ENCODE peak calls at places on chromosomes 2 and 18, in six cellular contexts. U is transverse colon, W is ovary, O is stomach, M is tibial nerve, F is GM12878. Z is an unnamed sample.

GRCh38 chr2:9174771-9175441 is 31.7 kb upstream of the ASAP2 start:
- DNase-seq in U (no peak), W (no peak), O (no peak), M (no peak), F (no peak), Z (no peak)

GRCh38 chr2:96952976-96953610 is 33.3 kb downstream of the FAM178B start:
- DNase-seq in U (peak; percentile 42), W (peak; percentile 63), O (peak; percentile 37), M (peak; percentile 32), F (no peak), Z (no peak)

GRCh38 chr18:75727479-75727878 is 300.0 kb upstream of the SMIM21 start:
- DNase-seq in U (peak; percentile 14), W (peak; percentile 22), O (no peak), M (no peak), F (no peak), Z (no peak)

GRCh38 chr2:241808701-241809382 is at the start of gene NEU4:
- DNase-seq in U (peak; percentile 85), W (peak; percentile 16), O (no peak), M (no peak), F (no peak), Z (no peak)

GRCh38 chr18:31821452-31822171 is 60.9 kb upstream of the SLC25A52 start:
- DNase-seq in U (no peak), W (no peak), O (no peak), M (no peak), F (no peak), Z (no peak)

GRCh38 chr2:224417361-224417729 is 15.4 kb upstream of the FAM124B start:
- DNase-seq in U (no peak), W (no peak), O (no peak), M (no peak), F (no peak), Z (no peak)

GRCh38 chr2:65383571-65384488 is 48.6 kb downstream of the SPRED2 start:
- DNase-seq in U (no peak), W (peak; percentile 47), O (peak; percentile 43), M (no peak), F (no peak), Z (no peak)

GRCh38 chr2:36566887-36567286 is 31.1 kb downstream of the FEZ2 start:
- DNase-seq in U (no peak), W (no peak), O (no peak), M (no peak), F (no peak), Z (no peak)

DNA sequence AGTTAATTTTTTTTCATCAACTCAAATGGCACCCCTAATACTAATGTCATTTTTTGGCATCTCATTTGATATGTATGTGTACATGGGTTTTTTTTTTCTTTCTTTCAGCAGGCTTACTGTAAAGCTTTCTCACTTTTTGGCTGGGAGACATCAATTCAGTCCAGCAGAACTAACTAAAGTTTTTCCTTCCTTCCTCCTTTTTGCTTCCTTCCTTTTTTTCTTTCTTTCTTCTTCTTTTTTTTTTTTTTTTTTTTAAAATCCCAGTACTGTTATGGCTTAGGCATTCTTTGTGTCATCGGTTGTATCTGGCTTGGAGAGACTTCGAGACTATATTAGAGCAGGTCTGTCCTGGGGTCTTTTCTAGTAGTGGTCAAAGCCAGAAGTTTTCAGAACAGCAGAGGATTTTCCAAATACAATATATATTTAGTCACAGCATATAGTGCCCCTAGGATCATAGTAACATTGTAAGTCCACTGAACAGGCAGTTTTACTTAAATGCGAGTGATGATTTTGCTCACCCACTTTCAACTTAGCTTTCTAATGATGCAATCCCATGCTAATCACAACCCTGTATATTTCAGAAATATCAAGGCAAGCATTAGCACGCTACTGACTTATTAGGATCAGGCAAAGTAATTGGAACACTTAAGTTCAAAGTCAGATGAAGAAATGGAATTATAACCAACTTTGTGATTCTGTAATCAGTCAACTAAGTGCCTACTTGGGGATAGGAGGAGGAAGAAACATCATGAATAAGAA is 4.0 kb downstream of the KLHL29 start:
- DNase-seq in U (no peak), W (no peak), O (no peak), M (no peak), F (no peak), Z (no peak)
- H3K27me3 ChIP-seq in U (peaks cover 34% of the 10 kb centered on the region), W (no peaks in the 10 kb centered on the region), O (peaks cover 29% of the 10 kb centered on the region), M (no peaks in the 10 kb centered on the region), F (no peaks in the 10 kb centered on the region), Z (no peaks in the 10 kb centered on the region)

GRCh38 chr2:186125625-186126024 is 360.4 kb upstream of the ZC3H15 start:
- DNase-seq in U (no peak), W (no peak), O (no peak), M (no peak), F (no peak), Z (no peak)

GRCh38 chr2:186126181-186126580 is 359.9 kb upstream of the ZC3H15 start:
- DNase-seq in U (no peak), W (no peak), O (no peak), M (no peak), F (no peak), Z (no peak)

GRCh38 chr2:186125156-186125555 is 360.9 kb upstream of the ZC3H15 start:
- DNase-seq in U (no peak), W (no peak), O (no peak), M (no peak), F (no peak), Z (no peak)

GRCh38 chr2:186130678-186131511 is 355.2 kb upstream of the ZC3H15 start:
- DNase-seq in U (no peak), W (no peak), O (no peak), M (no peak), F (no peak), Z (no peak)

DNA sequence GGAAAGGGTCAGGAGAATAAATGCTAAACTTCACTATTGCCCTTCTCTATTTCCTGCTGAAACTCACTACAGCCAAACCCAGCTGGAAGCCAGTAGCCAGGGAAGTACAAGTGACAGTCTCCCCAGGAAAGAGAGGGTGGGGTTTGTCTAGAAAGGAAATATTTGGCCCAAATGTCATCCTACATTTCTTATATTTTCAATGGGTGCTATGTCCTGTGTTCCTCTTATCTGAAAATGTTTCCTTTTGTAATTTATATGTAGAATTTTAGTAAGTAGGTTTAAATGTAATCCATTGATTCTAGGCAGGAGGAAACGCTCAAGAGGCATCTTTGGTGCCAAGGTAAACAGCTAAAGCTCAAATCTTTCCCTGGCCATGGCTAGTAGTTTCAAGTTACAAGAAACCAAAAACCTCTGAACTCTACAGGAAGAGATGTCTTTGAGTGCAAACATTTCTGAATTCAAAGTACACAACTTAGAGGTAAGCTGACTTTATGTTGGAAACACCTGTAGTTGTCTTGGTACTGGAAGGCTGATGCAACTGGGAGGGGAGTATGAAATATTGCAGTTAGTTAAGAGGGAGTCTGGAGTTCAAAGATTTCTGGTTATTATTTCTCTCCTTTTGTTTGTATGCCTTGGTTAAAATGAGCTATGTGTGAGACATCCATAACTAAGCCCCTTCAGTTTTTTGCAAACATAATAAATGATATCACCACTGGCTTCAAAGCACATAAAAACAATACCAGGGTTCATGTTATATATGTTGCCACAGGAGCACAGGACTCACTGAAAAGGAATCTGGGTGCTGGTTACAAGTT is 356.1 kb upstream of the ZC3H15 start:
- DNase-seq in U (no peak), W (no peak), O (no peak), M (no peak), F (no peak), Z (no peak)
- TF ChIP-seq EP300 in U (no peak), W (no peak), O (no peak), M (no peak), F (no peak), Z (no peak)

GRCh38 chr2:104872866-104873688 is 19.2 kb downstream of the POU3F3 start:
- DNase-seq in U (peak; percentile 70), W (no peak), O (peak; percentile 57), M (no peak), F (no peak), Z (no peak)

GRCh38 chr2:104872034-104872865 is 18.3 kb downstream of the POU3F3 start:
- DNase-seq in U (no peak), W (no peak), O (no peak), M (no peak), F (no peak), Z (no peak)

GRCh38 chr2:104868081-104868806 is 14.3 kb downstream of the POU3F3 start:
- DNase-seq in U (no peak), W (no peak), O (no peak), M (no peak), F (no peak), Z (no peak)

GRCh38 chr2:104871566-104872033 is 17.7 kb downstream of the POU3F3 start:
- DNase-seq in U (no peak), W (no peak), O (no peak), M (no peak), F (no peak), Z (no peak)

DNA sequence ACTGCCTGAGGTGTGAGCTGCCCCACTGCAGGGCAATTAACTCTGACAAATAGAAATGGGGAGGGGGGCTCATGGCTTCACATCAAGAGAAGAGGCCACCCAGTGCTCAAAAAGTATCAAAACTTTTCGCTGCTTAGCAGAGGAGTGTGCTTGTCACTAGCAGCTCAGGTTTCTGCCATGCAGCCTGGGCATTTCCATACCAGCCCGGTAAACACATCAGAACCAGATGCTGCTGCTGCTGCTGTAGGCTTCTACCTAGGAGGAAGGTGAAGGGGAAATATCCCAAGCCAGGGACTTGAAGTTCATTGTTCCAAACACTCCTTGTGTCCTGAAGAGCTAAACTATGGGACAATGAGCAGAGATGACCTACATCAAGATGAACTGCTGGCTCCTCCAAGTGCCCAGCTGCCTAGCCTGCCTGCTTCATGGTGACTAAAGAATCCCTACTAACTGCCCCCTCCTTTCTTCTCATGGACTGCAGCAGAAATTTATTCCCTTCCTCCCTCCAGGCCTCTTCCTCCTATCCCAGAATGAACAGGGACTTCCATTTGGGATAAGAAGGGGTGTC is 16.4 kb downstream of the POU3F3 start:
- DNase-seq in U (no peak), W (no peak), O (no peak), M (no peak), F (no peak), Z (no peak)
- H3K27me3 ChIP-seq in U (peaks cover 89% of the 10 kb centered on the region), W (peaks cover 2% of the 10 kb centered on the region), O (peaks cover 81% of the 10 kb centered on the region), M (no peaks in the 10 kb centered on the region), F (peaks cover 44% of the 10 kb centered on the region), Z (peaks cover 22% of the 10 kb centered on the region)

GRCh38 chr2:182615036-182615435 is 101.0 kb upstream of the DNAJC10 start:
- DNase-seq in U (no peak), W (no peak), O (no peak), M (no peak), F (no peak), Z (no peak)

GRCh38 chr2:182622231-182622630 is 93.8 kb upstream of the DNAJC10 start:
- DNase-seq in U (no peak), W (no peak), O (no peak), M (no peak), F (no peak), Z (no peak)

GRCh38 chr2:182618672-182619079 is 97.4 kb upstream of the DNAJC10 start:
- DNase-seq in U (no peak), W (no peak), O (no peak), M (no peak), F (no peak), Z (no peak)

GRCh38 chr2:182621810-182622209 is 94.2 kb upstream of the DNAJC10 start:
- DNase-seq in U (no peak), W (no peak), O (no peak), M (no peak), F (no peak), Z (no peak)

DNA sequence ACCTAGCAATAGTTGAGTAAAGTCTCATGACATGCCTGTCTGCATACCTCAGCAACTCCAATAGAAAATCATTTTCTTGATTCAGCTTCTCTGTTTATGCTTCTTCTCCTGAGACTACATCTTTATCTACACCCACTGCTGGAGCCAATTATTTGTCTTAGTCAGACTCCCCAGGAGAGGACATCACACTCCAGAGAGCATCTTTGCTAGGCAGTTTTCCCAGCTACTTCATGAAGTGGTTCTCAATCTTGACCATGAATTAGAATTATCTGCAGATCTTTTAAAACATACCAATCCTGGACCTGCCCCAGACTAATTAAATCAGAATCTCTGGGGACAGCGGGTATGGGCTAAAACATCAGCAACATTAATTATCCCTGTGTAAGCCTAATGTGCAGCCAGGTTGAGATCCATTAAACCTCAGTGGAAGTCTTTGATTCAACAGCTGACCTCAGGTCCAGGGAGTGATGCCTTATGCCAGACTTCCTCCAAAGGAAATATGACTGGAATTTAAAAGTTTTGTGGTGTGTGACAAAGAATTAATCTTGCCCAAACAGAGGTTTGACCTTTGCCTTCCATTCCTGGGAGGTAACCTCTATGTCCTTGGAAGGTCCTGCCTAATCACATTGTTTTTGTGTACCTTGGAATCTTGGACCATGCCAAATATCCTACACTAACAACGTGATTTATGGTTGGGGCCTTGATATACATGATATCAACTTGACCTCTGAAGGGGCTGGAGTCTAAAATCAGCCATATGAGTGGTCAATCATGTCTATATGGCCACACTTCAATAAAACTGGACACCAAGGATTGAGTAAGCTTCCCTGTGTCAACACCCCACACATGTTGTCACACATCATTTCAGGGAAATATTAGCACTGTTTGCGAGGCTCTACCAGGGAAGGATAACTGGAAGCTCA is 99.3 kb upstream of the DNAJC10 start:
- DNase-seq in U (no peak), W (no peak), O (no peak), M (no peak), F (no peak), Z (no peak)
- TF ChIP-seq EP300 in U (no peak), W (no peak), O (no peak), M (peak; percentile 59), F (no peak), Z (no peak)